ENCODE peak calls at places on chromosomes 5 and 9, in eight cellular contexts. Q, O, V, M, E, L, K and J are unnamed samples.

GRCh38 chr5:81895312-81895711 is 76.5 kb upstream of the ATG10 start:
- DNase-seq in Q (no peak), O (no peak), V (peak), M (peak), E (peak), L (no peak), K (no peak), J (no peak)

GRCh38 chr5:170444969-170445505 is 55.9 kb upstream of the KCNMB1 start:
- DNase-seq in Q (no peak), O (no peak), V (no peak), M (no peak), E (no peak), L (no peak), K (no peak), J (peak)

GRCh38 chr9:110655723-110656641 is 12.6 kb upstream of the MUSK start:
- DNase-seq in Q (no peak), O (no peak), V (peak), M (peak), E (no peak), L (no peak), K (peak), J (no peak)

GRCh38 chr5:169067641-169068316 is 233.2 kb downstream of the SLIT3 start:
- DNase-seq in Q (no peak), O (no peak), V (peak), M (no peak), E (no peak), L (no peak), K (no peak), J (no peak)

GRCh38 chr5:62100201-62100600 is 205.8 kb upstream of the KIF2A start:
- DNase-seq in Q (no peak), O (no peak), V (no peak), M (no peak), E (no peak), L (no peak), K (no peak), J (no peak)

GRCh38 chr5:11801061-11801460 is 103.2 kb downstream of the CTNND2 start:
- DNase-seq in Q (no peak), O (peak), V (no peak), M (no peak), E (no peak), L (no peak), K (no peak), J (no peak)

GRCh38 chr5:178483620-178484019 is 106.6 kb downstream of the COL23A1 start:
- DNase-seq in Q (no peak), O (no peak), V (no peak), M (no peak), E (peak), L (no peak), K (no peak), J (no peak)

GRCh38 chr9:122119721-122120120 is 26.6 kb upstream of the TTLL11 start:
- DNase-seq in Q (no peak), O (no peak), V (no peak), M (no peak), E (no peak), L (no peak), K (no peak), J (no peak)

GRCh38 chr9:109312783-109313182 is 8.1 kb downstream of the EPB41L4B start:
- DNase-seq in Q (no peak), O (no peak), V (no peak), M (no peak), E (no peak), L (no peak), K (no peak), J (no peak)

GRCh38 chr5:36436306-36436705 is 134.6 kb upstream of the RANBP3L start:
- DNase-seq in Q (no peak), O (no peak), V (no peak), M (no peak), E (no peak), L (no peak), K (no peak), J (no peak)

DNA sequence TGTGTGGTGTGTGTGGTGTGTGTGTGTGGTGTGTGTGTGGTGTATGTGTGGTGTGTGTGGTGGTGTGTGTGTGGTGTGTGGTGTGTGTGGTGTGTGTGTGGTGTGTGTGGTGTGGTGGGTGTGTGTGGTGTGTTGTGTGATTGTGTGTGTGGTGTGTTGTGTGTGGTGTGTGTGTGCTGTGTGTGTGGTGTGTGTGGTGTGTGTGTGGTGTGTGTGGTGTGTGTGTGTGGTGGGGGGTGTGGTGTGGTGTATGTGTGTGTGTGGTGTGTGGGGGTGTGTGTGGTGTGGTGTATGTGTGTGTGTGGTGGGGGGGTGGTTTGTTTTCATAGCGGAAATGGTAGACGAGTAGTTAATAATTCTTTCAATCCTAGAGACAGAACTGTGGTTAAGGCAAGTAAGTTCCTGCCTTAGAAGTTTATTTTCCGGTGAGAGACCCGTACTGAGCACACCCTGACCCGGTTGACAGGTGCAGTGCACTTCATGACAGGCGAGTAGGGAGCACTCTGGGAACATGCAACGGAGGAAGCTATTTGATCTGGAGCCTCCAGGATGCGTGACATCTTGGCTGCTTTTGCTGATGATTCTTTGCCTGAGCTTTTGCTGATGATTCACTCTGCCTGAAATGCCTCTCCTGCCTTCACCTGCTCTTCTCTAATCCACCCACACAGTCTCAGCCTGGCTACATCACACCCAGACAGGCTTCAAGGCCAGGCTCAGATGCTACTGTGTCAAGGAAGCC is 21.7 kb upstream of the FAT2 start:
- DNase-seq in Q (no peak), O (peak), V (no peak), M (no peak), E (no peak), L (peak), K (no peak), J (no peak)
- TF ChIP-seq CTCF in Q (no peak), O (no peak), V (no peak), M (no peak), E (no peak), L (no peak), K (no peak), J (no peak)

DNA sequence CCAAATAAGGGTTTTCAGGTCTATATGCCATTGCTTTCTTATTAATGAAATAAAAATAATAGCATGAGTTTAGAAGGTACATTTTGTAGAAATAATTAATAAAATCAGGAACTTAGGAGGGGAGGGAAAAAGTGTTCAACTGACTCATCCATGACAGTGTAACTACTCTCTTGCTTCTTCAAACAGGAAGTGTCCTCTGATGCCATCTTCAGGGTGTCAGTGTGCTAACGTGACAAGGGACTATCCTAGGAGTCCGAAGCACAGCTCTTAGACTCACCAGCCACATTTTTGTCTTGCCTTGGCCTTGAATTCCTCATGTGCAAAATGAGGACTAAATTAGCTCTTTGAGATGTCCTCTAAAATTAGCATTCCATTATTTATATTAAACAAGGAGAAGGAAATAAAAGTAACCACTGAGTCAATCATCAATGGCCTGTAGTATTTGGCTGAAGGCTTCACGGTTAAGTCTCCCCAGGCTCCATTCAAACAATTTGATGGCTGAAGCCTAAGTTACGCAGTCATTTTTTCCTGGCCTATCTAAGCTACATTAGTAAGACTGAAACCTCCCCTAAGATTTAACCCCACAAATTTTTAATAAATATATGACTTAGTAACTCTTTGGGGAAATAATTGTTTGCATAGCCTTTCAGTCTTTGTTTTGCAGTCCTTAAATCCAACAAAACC is 151.1 kb downstream of the ARL15 start:
- DNase-seq in Q (no peak), O (peak), V (no peak), M (no peak), E (peak), L (no peak), K (no peak), J (no peak)
- TF ChIP-seq CTCF in Q (no peak), O (no peak), V (no peak), M (no peak), E (peak), L (no peak), K (no peak), J (no peak)

DNA sequence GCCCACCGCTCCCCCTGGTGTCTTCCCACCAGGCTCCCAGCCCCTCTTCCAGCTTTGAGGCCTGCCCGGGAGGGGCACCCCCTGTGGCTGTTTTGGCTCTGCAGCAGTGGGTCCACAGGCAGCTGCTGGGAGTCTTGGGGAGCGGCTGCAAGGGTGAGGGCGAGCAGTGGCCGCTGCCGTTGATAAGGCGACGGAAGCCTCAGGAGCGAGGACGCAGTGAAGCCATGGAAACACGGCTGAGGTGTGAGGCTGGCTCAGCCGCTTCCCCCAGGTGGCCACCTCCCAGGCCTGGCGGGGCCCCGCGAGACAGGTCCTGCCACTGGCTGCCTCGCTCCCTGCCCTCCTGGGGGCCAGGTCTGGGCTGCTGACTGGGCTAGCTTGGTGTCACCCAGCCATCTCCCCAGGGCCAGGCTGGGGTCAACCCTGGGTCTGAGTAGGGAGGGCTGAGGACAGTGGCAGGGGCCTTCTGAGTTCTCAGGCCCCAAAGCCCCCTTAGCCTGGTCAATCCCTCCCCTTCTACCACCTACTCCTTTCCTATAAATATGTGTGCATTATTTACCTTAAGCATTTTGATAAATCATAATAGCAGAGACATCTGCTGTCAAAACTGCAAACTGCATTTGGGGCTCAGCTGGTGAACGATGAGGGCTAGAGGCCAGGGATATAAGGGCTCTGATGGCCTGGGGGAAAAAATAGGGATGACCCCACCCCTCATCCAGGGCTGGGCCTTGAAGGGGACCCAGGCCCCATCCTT is 41.7 kb downstream of the CXXC5 start:
- DNase-seq in Q (peak), O (no peak), V (peak), M (peak), E (peak), L (peak), K (no peak), J (no peak)
- TF ChIP-seq CTCF in Q (peak), O (peak), V (peak), M (peak), E (peak), L (peak), K (peak), J (peak)

GRCh38 chr9:136626740-136627642 is 35.7 kb upstream of the EGFL7 start:
- DNase-seq in Q (peak), O (no peak), V (no peak), M (no peak), E (no peak), L (no peak), K (no peak), J (no peak)
- TF ChIP-seq CTCF in Q (peak), O (no peak), V (no peak), M (no peak), E (no peak), L (no peak), K (no peak), J (peak)

DNA sequence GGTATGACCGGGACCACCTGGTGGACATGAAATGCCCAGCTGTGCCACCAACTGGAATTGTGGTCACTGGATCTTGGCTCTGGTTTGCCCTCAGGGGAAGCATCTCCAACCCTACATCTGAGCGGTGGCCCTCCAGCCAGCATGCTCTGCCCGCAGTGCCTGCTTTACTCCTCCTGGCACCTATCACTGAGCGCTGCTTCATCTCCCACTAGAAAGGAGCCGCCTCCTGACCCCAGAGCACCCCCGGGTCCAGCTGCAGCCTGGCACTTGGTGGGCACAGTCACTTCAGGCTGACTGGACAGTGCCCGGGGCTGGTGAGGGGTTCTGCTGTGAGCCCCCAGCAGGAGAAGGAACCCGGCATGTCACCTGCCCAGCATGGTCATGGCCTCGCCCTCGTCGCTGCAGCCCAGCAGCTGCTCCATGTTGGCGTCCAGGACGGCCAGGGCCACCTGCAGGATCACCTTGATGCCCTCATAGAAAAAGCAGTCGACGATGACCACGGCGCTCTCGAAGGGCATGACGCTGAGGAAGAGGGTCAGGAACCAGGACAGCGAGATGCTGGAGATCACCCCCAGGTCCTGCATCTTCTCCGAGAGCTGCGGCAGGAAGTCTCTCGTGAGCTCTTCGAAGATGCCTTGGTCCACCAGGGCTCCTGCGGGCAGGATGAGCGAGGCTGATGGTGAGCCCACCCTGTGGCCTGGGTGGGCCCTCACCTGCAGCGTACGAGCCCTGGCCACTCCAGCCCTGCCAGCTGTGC is 16.1 kb upstream of the MRNIP start:
- DNase-seq in Q (no peak), O (no peak), V (no peak), M (no peak), E (no peak), L (no peak), K (no peak), J (no peak)
- TF ChIP-seq CTCF in Q (no peak), O (no peak), V (no peak), M (no peak), E (no peak), L (no peak), K (no peak), J (no peak)

GRCh38 chr5:177426566-177427210 is at the start of gene GRK6:
- DNase-seq in Q (no peak), O (no peak), V (no peak), M (no peak), E (peak), L (peak), K (peak), J (no peak)
- TF ChIP-seq CTCF in Q (no peak), O (no peak), V (no peak), M (no peak), E (no peak), L (no peak), K (no peak), J (no peak)

DNA sequence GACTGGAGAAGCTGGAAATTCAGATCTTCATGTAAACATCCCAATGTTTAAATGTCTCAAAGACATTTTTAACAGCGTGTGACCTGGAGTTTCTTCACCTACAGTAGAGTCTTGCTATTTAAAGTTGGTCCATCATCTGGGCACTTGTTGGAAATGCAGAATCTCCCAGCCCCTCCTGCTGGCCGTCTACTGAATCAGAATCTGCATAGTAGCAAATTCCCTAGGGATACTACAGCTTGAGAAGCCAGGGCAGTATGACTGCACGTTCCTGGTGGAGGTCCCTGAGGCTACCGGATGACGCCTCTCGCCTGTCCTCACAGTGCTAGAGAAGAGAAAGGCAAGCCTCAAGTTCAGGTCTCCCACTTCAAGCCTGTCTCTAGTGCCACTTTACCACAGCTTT is 15.7 kb downstream of the SAP30L start:
- DNase-seq in Q (no peak), O (no peak), V (peak), M (peak), E (peak), L (no peak), K (no peak), J (no peak)
- TF ChIP-seq CTCF in Q (peak), O (peak), V (no peak), M (peak), E (no peak), L (peak), K (no peak), J (peak)

DNA sequence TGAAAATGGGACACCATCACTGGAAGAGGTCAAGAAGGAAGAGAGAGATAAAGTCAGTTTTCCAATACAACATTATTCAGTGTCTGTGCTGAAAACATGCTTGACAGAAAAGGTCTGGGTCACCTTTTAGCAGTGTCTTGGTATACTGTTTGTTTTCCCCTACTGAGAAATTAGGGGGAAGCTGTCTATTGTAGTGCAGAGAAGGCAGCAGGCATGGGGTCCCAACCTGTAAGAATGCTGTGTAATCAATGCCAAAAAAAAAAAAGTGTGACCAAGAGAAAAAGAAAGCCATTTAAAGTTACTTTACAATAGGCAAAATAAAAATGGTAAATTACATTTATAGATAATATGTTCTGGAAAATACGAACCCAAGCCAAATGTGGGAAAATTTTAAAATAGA is 139.3 kb downstream of the RAB3C start:
- DNase-seq in Q (no peak), O (no peak), V (no peak), M (no peak), E (no peak), L (no peak), K (no peak), J (no peak)
- TF ChIP-seq CTCF in Q (no peak), O (no peak), V (no peak), M (no peak), E (no peak), L (no peak), K (no peak), J (no peak)

GRCh38 chr9:14824481-14824880 is 85.7 kb downstream of the FREM1 start:
- DNase-seq in Q (no peak), O (no peak), V (no peak), M (no peak), E (no peak), L (no peak), K (no peak), J (no peak)
- TF ChIP-seq CTCF in Q (no peak), O (no peak), V (no peak), M (no peak), E (no peak), L (no peak), K (no peak), J (no peak)